ENCODE peak calls at places on chromosomes 16 and 17, in nine cellular contexts. I is left colon; B is stimulated activated CD4-positive, alpha-beta T cell treated with anti-CD3 and anti-CD28 coated beads, TNF-alpha, amount 100 ng/mL, for 4 hours; Z is heart left ventricle; X is RPMI8226; H is brain microvascular endothelial cell; R is hepatocyte; S is mucosa of gallbladder; Q is OCI-LY7. P is an unnamed sample.
A peak's percentile ranks its signal among the peaks of the same experiment; 100 is the strongest.

GRCh38 chr17:31394544-31394943 is 3.1 kb downstream of the RAB11FIP4 start:
- DNase-seq in S (peak; percentile 70), R (peak; percentile 89), Z (peak; percentile 67), X (peak; percentile 74), Q (peak; percentile 48), B (no peak), I (no peak), H (peak; percentile 77), P (no peak)

GRCh38 chr17:43434902-43435319 is 36.1 kb downstream of the ARL4D start:
- DNase-seq in Z (no peak), I (no peak), S (no peak), X (no peak), B (no peak), Q (no peak), H (no peak), R (no peak), P (no peak)

GRCh38 chr17:77319211-77320031 is 178.7 kb downstream of the SEC14L1 start:
- DNase-seq in X (peak; percentile 88), Q (peak; percentile 57), I (peak; percentile 95), Z (peak; percentile 80), S (peak; percentile 86), B (peak; percentile 61), R (peak; percentile 94), H (peak; percentile 79), P (peak; percentile 56)

GRCh38 chr17:76550712-76551615 is 11.1 kb downstream of the PRCD start:
- DNase-seq in Z (no peak), S (no peak), Q (no peak), X (no peak), I (no peak), B (no peak), H (no peak), R (no peak), P (no peak)

GRCh38 chr16:85046957-85047866 is 19.6 kb downstream of the KIAA0513 start:
- DNase-seq in B (no peak), H (no peak), X (no peak), Z (no peak), Q (no peak), S (no peak), I (peak; percentile 82), R (peak; percentile 82), P (no peak)

GRCh38 chr17:37493249-37494027 is 3.7 kb downstream of the DUSP14 start:
- DNase-seq in H (peak; percentile 83), S (no peak), R (no peak), I (no peak), B (no peak), X (no peak), Z (no peak), Q (no peak), P (no peak)

GRCh38 chr17:74682028-74682427 is 30.7 kb downstream of the CD300LF start:
- DNase-seq in S (no peak), R (no peak), B (no peak), I (no peak), H (no peak), Q (no peak), X (no peak), Z (no peak), P (no peak)

GRCh38 chr17:82925336-82925735 is 85.5 kb upstream of the ZNF750 start:
- DNase-seq in Z (no peak), R (no peak), S (no peak), H (no peak), Q (no peak), X (no peak), B (no peak), I (no peak), P (no peak)

GRCh38 chr17:47295037-47295873 is 28.5 kb upstream of the EFCAB13 start:
- DNase-seq in I (no peak), B (no peak), R (no peak), Q (no peak), X (no peak), Z (no peak), H (no peak), S (no peak), P (no peak)

GRCh38 chr17:66782866-66783265 is 52.1 kb upstream of the CACNG5 start:
- DNase-seq in S (no peak), Z (no peak), Q (no peak), H (no peak), B (no peak), I (no peak), X (no peak), R (no peak), P (no peak)

GRCh38 chr17:78748730-78749317 is 33.2 kb downstream of the CYTH1 start:
- DNase-seq in H (no peak), Q (peak; percentile 53), R (no peak), I (peak; percentile 76), B (no peak), Z (peak; percentile 64), S (peak; percentile 70), X (peak; percentile 86), P (peak; percentile 54)

GRCh38 chr16:25111403-25112166 is at the start of gene LCMT1:
- DNase-seq in S (peak; percentile 96), X (peak; percentile 99), B (peak; percentile 85), Q (peak; percentile 98), I (peak; percentile 95), R (peak; percentile 97), Z (peak; percentile 94), H (peak; percentile 97), P (peak; percentile 89)

GRCh38 chr17:43428524-43428923 is 29.7 kb downstream of the ARL4D start:
- DNase-seq in S (no peak), I (no peak), R (no peak), B (no peak), X (no peak), Q (no peak), Z (no peak), H (no peak), P (no peak)

GRCh38 chr16:28192811-28193529 is 18.8 kb downstream of the XPO6 start:
- DNase-seq in S (peak; percentile 23), Z (no peak), B (peak; percentile 57), Q (peak; percentile 46), H (no peak), X (no peak), R (no peak), I (no peak), P (peak; percentile 72)

GRCh38 chr16:78045865-78046581 is 23.7 kb downstream of the CLEC3A start:
- DNase-seq in Z (peak; percentile 59), H (peak; percentile 55), I (no peak), R (peak; percentile 94), Q (no peak), X (peak; percentile 56), B (no peak), S (peak; percentile 70), P (no peak)

P was measured in activated T-cell treated with anti-CD3 and anti-CD28 coated beads for 4 hours.